ENCODE peak calls at places on chromosomes 6 and 20, in six cellular contexts. R is pancreas, P is heart left ventricle, A is tibial artery, O is heart right ventricle, J is astrocyte. W is an unnamed sample.
A peak's percentile ranks its signal among the peaks of the same experiment; 100 is the strongest.

GRCh38 chr6:162119349-162119748 is 608.2 kb downstream of the PRKN start:
- DNase-seq in R (no peak), P (peak; percentile 28), A (no peak), O (peak; percentile 9), J (peak; percentile 29), W (no peak)

GRCh38 chr6:684831-685636 is 7.9 kb downstream of the EXOC2 start:
- DNase-seq in R (no peak), P (no peak), A (no peak), O (no peak), J (peak; percentile 73), W (peak; percentile 67)

GRCh38 chr6:8108031-8108660 is 5.8 kb upstream of the EEF1E1 start:
- DNase-seq in R (no peak), P (no peak), A (no peak), O (no peak), J (peak; percentile 87), W (peak; percentile 94)

GRCh38 chr6:159645659-159646058 is 47.4 kb downstream of the SOD2 start:
- DNase-seq in R (no peak), P (no peak), A (no peak), O (no peak), J (no peak), W (no peak)

GRCh38 chr20:42603655-42604054 is 586.1 kb downstream of the PTPRT start:
- DNase-seq in R (no peak), P (no peak), A (no peak), O (no peak), J (no peak), W (no peak)

GRCh38 chr6:105318660-105319059 is 84.2 kb downstream of the PREP start:
- DNase-seq in R (no peak), P (no peak), A (no peak), O (no peak), J (peak; percentile 78), W (no peak)

GRCh38 chr6:45473121-45473967 is 95.6 kb upstream of the SUPT3H start:
- DNase-seq in R (no peak), P (no peak), A (no peak), O (no peak), J (no peak), W (no peak)

GRCh38 chr20:6735913-6736845 is 31.3 kb upstream of the BMP2 start:
- DNase-seq in R (no peak), P (no peak), A (no peak), O (no peak), J (peak; percentile 6), W (no peak)

GRCh38 chr6:30926644-30927043 is 5.3 kb downstream of the SFTA2 start:
- DNase-seq in R (no peak), P (no peak), A (no peak), O (no peak), J (peak; percentile 35), W (peak; percentile 84)

GRCh38 chr6:77457720-77458349 is 5.5 kb downstream of the HTR1B start:
- DNase-seq in R (no peak), P (peak; percentile 66), A (peak; percentile 86), O (peak; percentile 76), J (peak; percentile 85), W (peak; percentile 87)

GRCh38 chr6:131167773-131168172 is 32.5 kb downstream of the AKAP7 start:
- DNase-seq in R (no peak), P (no peak), A (no peak), O (no peak), J (no peak), W (no peak)

GRCh38 chr6:15901141-15902115 is 227.5 kb upstream of the MYLIP start:
- DNase-seq in R (no peak), P (no peak), A (no peak), O (no peak), J (no peak), W (no peak)

GRCh38 chr6:158799051-158799792 is 19.9 kb downstream of the EZR start:
- DNase-seq in R (peak; percentile 82), P (no peak), A (no peak), O (peak; percentile 29), J (peak; percentile 64), W (no peak)

GRCh38 chr6:166284640-166285039 is 23.6 kb downstream of the PRR18 start:
- DNase-seq in R (no peak), P (no peak), A (no peak), O (no peak), J (no peak), W (no peak)

GRCh38 chr6:79888587-79888986 is 58.8 kb downstream of the ELOVL4 start:
- DNase-seq in R (no peak), P (no peak), A (no peak), O (no peak), J (no peak), W (no peak)

GRCh38 chr6:138815221-138815620 is 19.3 kb downstream of the ECT2L start:
- DNase-seq in R (no peak), P (no peak), A (no peak), O (no peak), J (no peak), W (no peak)

GRCh38 chr20:63165538-63166422 is 50.2 kb downstream of the YTHDF1 start:
- DNase-seq in R (peak; percentile 42), P (no peak), A (no peak), O (no peak), J (no peak), W (peak; percentile 81)

GRCh38 chr20:46807998-46808397 is 86.6 kb upstream of the EYA2 start:
- DNase-seq in R (no peak), P (no peak), A (no peak), O (no peak), J (no peak), W (no peak)

GRCh38 chr6:51139841-51140462 is 321.3 kb downstream of the TFAP2B start:
- DNase-seq in R (no peak), P (no peak), A (no peak), O (no peak), J (no peak), W (no peak)

GRCh38 chr6:66986940-66987339 is 1279.9 kb upstream of the EYS start:
- DNase-seq in R (no peak), P (no peak), A (no peak), O (no peak), J (no peak), W (no peak)

GRCh38 chr6:86355271-86355670 is 582.1 kb upstream of the HTR1E start:
- DNase-seq in R (no peak), P (no peak), A (no peak), O (no peak), J (no peak), W (no peak)

GRCh38 chr6:7556394-7557106 is 15.1 kb downstream of the DSP start:
- DNase-seq in R (no peak), P (no peak), A (no peak), O (no peak), J (no peak), W (no peak)

GRCh38 chr6:134079406-134079921 is 27.0 kb upstream of the SLC2A12 start:
- DNase-seq in R (no peak), P (no peak), A (no peak), O (no peak), J (no peak), W (no peak)

DNA sequence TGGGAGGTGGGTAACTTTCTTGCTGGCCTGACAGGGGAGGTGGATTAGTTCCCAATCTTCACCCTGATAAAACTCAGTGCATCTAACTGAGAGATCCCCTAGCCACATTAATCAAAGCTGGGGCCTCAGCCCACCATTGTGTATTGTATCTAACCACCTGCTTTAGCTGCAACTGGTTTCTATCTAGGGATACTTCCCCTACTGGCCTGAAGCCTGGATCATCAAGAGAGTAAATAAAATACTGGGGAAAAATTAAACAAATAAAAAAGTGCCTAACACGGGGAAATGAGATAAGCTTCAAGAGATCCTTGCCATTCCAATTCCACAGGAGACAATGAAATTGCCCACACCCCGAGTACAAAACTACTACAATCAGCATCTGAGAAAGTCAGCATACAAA is 149.4 kb downstream of the INSM1 start:
- DNase-seq in R (no peak), P (no peak), A (no peak), O (no peak), J (no peak), W (no peak)
- H3K27me3 ChIP-seq in R (no peaks in the 10 kb centered on the region), P (no peaks in the 10 kb centered on the region), A (no peaks in the 10 kb centered on the region), O (no peaks in the 10 kb centered on the region), J (no peaks in the 10 kb centered on the region), W (no peaks in the 10 kb centered on the region)

DNA sequence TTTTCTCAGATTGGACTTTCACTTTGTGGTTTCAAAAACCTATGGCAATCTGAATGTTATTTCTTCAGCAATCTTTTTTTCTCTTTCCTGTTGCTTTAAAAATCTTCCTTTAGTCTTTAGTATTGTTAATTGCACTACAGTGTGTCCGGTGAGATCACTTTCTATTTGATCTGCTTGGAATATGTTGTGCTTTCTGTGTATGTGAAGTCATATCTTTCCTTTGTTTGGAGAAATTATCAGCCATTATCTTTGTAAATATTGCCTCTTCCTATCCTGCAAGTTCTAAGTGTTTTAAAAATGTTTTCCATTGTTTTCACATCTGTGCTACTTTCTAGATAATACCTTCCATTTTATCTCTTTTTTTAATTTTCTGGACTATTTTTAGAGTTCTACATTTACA is 171.4 kb upstream of the PRSS16 start:
- DNase-seq in R (no peak), P (no peak), A (no peak), O (no peak), J (no peak), W (no peak)
- TF ChIP-seq CTCF in R (no peak), P (no peak), A (no peak), O (no peak), J (no peak), W (no peak)

DNA sequence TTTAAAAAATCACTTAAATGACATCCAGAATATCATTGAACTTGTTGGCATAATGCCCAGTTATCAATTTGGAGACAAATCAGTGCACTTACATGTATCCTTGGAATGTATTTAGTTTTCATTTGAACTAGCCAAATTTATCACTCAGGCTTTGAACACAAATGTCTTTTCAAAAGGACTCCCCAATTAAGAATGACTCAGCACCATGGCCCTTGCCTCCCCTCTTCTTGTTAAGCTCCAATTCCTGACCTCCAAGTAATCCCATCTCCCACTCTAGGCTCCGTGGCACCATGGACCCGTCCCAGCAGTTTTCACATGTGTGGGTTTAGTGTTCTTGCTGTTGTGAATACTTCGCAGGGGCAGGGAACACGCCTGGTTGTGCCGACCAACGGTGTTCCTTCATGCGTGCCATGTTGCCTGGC is 2.7 kb downstream of the AKAP12 start:
- DNase-seq in R (no peak), P (no peak), A (no peak), O (no peak), J (peak; percentile 57), W (peak; percentile 60)
- H3K4me3 ChIP-seq in R (no peak overlapping the region), P (no peak overlapping the region), A (peak overlapping the region; percentile 97), O (peak overlapping the region; percentile 69), J (peak overlapping the region; percentile 80), W (no peak overlapping the region)

GRCh38 chr6:33029297-33030184 is 20.1 kb upstream of the HLA-DOA start:
- DNase-seq in R (no peak), P (peak; percentile 70), A (no peak), O (peak; percentile 76), J (no peak), W (peak; percentile 71)

GRCh38 chr6:33036512-33036911 is 27.1 kb upstream of the HLA-DOA start:
- DNase-seq in R (no peak), P (no peak), A (no peak), O (no peak), J (no peak), W (no peak)

GRCh38 chr6:33040157-33040556 is 30.8 kb upstream of the HLA-DOA start:
- DNase-seq in R (no peak), P (no peak), A (no peak), O (no peak), J (no peak), W (no peak)

GRCh38 chr6:33030245-33030644 is 20.9 kb upstream of the HLA-DOA start:
- DNase-seq in R (no peak), P (no peak), A (no peak), O (no peak), J (no peak), W (no peak)

DNA sequence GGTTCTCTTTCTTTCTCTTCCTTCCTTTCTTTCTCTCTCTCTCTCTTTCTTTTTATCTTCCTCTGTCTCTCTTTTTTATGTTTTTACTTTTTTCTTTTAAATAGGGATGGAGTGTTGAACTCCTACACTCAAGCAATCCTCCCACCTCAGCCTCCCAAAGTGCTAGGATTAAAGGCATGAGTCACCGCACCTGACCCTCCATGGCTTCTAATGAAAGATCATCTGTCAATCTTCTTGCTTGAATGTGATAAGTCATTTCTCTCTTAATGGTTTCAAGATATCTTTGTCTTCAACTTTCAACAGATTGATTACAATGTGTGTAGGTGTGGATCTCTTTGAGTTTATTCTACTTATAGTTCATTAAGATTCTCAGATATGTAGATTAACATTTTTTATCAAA is 25.2 kb upstream of the HLA-DOA start:
- DNase-seq in R (no peak), P (no peak), A (no peak), O (no peak), J (no peak), W (no peak)
- H3K27me3 ChIP-seq in R (no peaks in the 10 kb centered on the region), P (no peaks in the 10 kb centered on the region), A (peaks cover 21% of the 10 kb centered on the region), O (peaks cover 13% of the 10 kb centered on the region), J (peaks cover 23% of the 10 kb centered on the region), W (peaks cover 49% of the 10 kb centered on the region)